ENCODE peak calls at places on chromosomes 13 and 19, in seven cellular contexts. X is brain microvascular endothelial cell; L is lower lobe of right lung; K is fibroblast of lung; R is stimulated activated CD4-positive, alpha-beta T cell treated with anti-CD3 and anti-CD28 coated beads, Interleukin-1b, Interleukin-23, amount 100 ng/mL, for 24 hours; H is stimulated activated CD8-positive, alpha-beta memory T cell treated with anti-CD3 and anti-CD28 coated beads, Interleukin-7, amount 100 ng/mL, for 48 hours; T is AG04450. J is an unnamed sample.
A peak's percentile ranks its signal among the peaks of the same experiment; 100 is the strongest.

GRCh38 chr13:46168341-46168740 is 13.6 kb downstream of the LCP1 start:
- DNase-seq in X (peak; percentile 17), T (no peak), H (no peak), L (peak; percentile 65), R (no peak), K (no peak), J (no peak)

GRCh38 chr19:32866564-32867265 is 2.9 kb downstream of the SLC7A9 start:
- DNase-seq in R (no peak), T (no peak), H (no peak), K (no peak), L (no peak), X (no peak), J (no peak)

GRCh38 chr13:72539925-72540324 is 187.5 kb downstream of the MZT1 start:
- DNase-seq in H (no peak), R (no peak), K (no peak), L (no peak), T (no peak), X (no peak), J (no peak)

GRCh38 chr13:36533806-36534205 is 101.5 kb downstream of the CCNA1 start:
- DNase-seq in L (no peak), T (no peak), X (no peak), K (peak; percentile 41), R (no peak), H (no peak), J (no peak)

GRCh38 chr19:43465468-43466120 is at the start of gene LYPD3:
- DNase-seq in H (no peak), T (no peak), X (no peak), R (no peak), K (no peak), L (no peak), J (peak; percentile 38)

GRCh38 chr13:79679334-79679733 is 198.4 kb downstream of the NDFIP2 start:
- DNase-seq in K (peak; percentile 58), R (peak; percentile 14), X (peak; percentile 76), T (peak; percentile 26), L (peak; percentile 71), H (no peak), J (peak; percentile 67)

GRCh38 chr19:18939922-18940775 is 868 bp downstream of the HOMER3 start:
- DNase-seq in T (no peak), H (no peak), L (no peak), X (no peak), R (no peak), K (peak; percentile 52), J (peak; percentile 61)

GRCh38 chr19:40266111-40266510 is 19.0 kb downstream of the AKT2 start:
- DNase-seq in L (peak; percentile 40), K (no peak), T (no peak), X (no peak), R (no peak), H (no peak), J (peak; percentile 87)

GRCh38 chr19:28466107-28467045 is 746.6 kb downstream of the UQCRFS1 start:
- DNase-seq in K (peak; percentile 44), L (peak; percentile 69), X (peak; percentile 14), T (no peak), H (no peak), R (peak; percentile 28), J (peak; percentile 74)

GRCh38 chr19:18596752-18597157 is 8.2 kb downstream of the REX1BD start:
- DNase-seq in R (no peak), L (peak; percentile 71), X (no peak), K (no peak), H (no peak), T (no peak), J (peak; percentile 62)

GRCh38 chr13:83955011-83955410 is 72.7 kb upstream of the SLITRK1 start:
- DNase-seq in L (no peak), H (no peak), T (no peak), K (no peak), R (no peak), X (no peak), J (no peak)

GRCh38 chr13:88005188-88005587 is 334.0 kb downstream of the SLITRK5 start:
- DNase-seq in X (no peak), H (no peak), T (no peak), R (no peak), L (no peak), K (no peak), J (no peak)

GRCh38 chr19:49588370-49589122 is 2.4 kb upstream of the PRR12 start:
- DNase-seq in H (no peak), T (no peak), K (no peak), L (no peak), R (no peak), X (no peak), J (no peak)

GRCh38 chr13:108609353-108609752 is 20.1 kb upstream of the MYO16 start:
- DNase-seq in X (no peak), R (no peak), T (peak; percentile 6), L (no peak), K (peak; percentile 2), H (no peak), J (no peak)

GRCh38 chr13:91347996-91348905 is 764 bp downstream of the MIR17HG start:
- DNase-seq in R (peak; percentile 57), X (no peak), L (peak; percentile 72), H (peak; percentile 48), T (no peak), K (peak; percentile 33), J (peak; percentile 70)

GRCh38 chr13:93714171-93714570 is 487.6 kb downstream of the GPC6 start:
- DNase-seq in H (no peak), R (no peak), L (no peak), T (no peak), K (peak; percentile 60), X (no peak), J (no peak)

GRCh38 chr19:43799502-43800142 is 2.6 kb downstream of the LYPD5 start:
- DNase-seq in H (no peak), T (no peak), L (no peak), K (no peak), X (no peak), R (no peak), J (no peak)

GRCh38 chr13:56187331-56187730 is 953.4 kb upstream of the PRR20A start:
- DNase-seq in R (no peak), L (peak; percentile 33), K (no peak), T (no peak), X (no peak), H (no peak), J (no peak)

GRCh38 chr19:42443944-42444398 is 1.2 kb upstream of the CXCL17 start:
- DNase-seq in K (no peak), X (no peak), R (no peak), H (no peak), T (no peak), L (no peak), J (no peak)

GRCh38 chr13:100833427-100833826 is 158.8 kb upstream of the TMTC4 start:
- DNase-seq in L (no peak), K (no peak), H (no peak), X (no peak), R (no peak), T (no peak), J (no peak)

GRCh38 chr19:41321600-41322270 is 11.8 kb downstream of the CCDC97 start:
- DNase-seq in X (peak; percentile 63), R (no peak), H (no peak), L (no peak), K (peak; percentile 86), T (no peak), J (peak; percentile 61)

GRCh38 chr19:16095071-16095571 is 16.6 kb upstream of the RAB8A start:
- DNase-seq in T (no peak), L (no peak), R (no peak), H (peak; percentile 31), X (no peak), K (no peak), J (no peak)

GRCh38 chr13:101149735-101150380 is 266.4 kb downstream of the NALCN start:
- DNase-seq in R (no peak), T (peak; percentile 34), X (peak; percentile 45), L (no peak), H (no peak), K (peak; percentile 41), J (no peak)

GRCh38 chr19:17557461-17557860 is 2.0 kb downstream of the COLGALT1 start:
- DNase-seq in T (no peak), L (peak; percentile 74), H (no peak), X (no peak), R (no peak), K (no peak), J (peak; percentile 49)

GRCh38 chr19:30362156-30362754 is 9.9 kb upstream of the ZNF536 start:
- DNase-seq in X (no peak), L (no peak), T (no peak), K (no peak), H (no peak), R (no peak), J (no peak)

GRCh38 chr13:99277629-99278028 is 19.4 kb upstream of the GPR18 start:
- DNase-seq in L (peak; percentile 66), X (no peak), T (no peak), K (no peak), H (no peak), R (no peak), J (no peak)

GRCh38 chr13:88031980-88032562 is 360.9 kb downstream of the SLITRK5 start:
- DNase-seq in H (no peak), T (no peak), K (peak; percentile 65), R (no peak), L (no peak), X (no peak), J (no peak)

J was measured in left ventricle myocardium superior.